ENCODE peak calls at places on chromosomes 11 and 22, in seven cellular contexts. One of them, this sample, is unnamed.

GRCh38 chr11:33635161-33635560 is 65.5 kb downstream of the C11orf91 start:
- DNase-seq in left lung: no peak
- DNase-seq in heart right ventricle: peak; percentile 29
- DNase-seq in psoas muscle: peak; percentile 86
- DNase-seq in A549: no peak
- DNase-seq in mammary epithelial cell: peak; percentile 72
- DNase-seq in heart left ventricle: peak; percentile 40
- DNase-seq in this sample: no peak

GRCh38 chr11:92455221-92455790 is 230.7 kb downstream of the FAT3 start:
- DNase-seq in mammary epithelial cell: peak; percentile 50
- DNase-seq in left lung: no peak
- DNase-seq in heart right ventricle: no peak
- DNase-seq in A549: no peak
- DNase-seq in heart left ventricle: no peak
- DNase-seq in psoas muscle: no peak
- DNase-seq in this sample: no peak

GRCh38 chr11:35390737-35391682 is 28.3 kb downstream of the SLC1A2 start:
- DNase-seq in heart left ventricle: no peak
- DNase-seq in psoas muscle: no peak
- DNase-seq in left lung: peak; percentile 55
- DNase-seq in heart right ventricle: no peak
- DNase-seq in mammary epithelial cell: peak; percentile 71
- DNase-seq in A549: peak; percentile 73
- DNase-seq in this sample: peak; percentile 79

GRCh38 chr11:12148466-12148865 is 38.1 kb downstream of the MICAL2 start:
- DNase-seq in mammary epithelial cell: no peak
- DNase-seq in left lung: no peak
- DNase-seq in heart right ventricle: no peak
- DNase-seq in A549: no peak
- DNase-seq in psoas muscle: no peak
- DNase-seq in heart left ventricle: no peak
- DNase-seq in this sample: no peak

GRCh38 chr11:130198292-130198691 is 38.7 kb downstream of the ST14 start:
- DNase-seq in heart left ventricle: no peak
- DNase-seq in left lung: no peak
- DNase-seq in A549: no peak
- DNase-seq in psoas muscle: no peak
- DNase-seq in mammary epithelial cell: no peak
- DNase-seq in heart right ventricle: no peak
- DNase-seq in this sample: no peak

GRCh38 chr11:27532652-27533325 is 26.2 kb upstream of the LIN7C start:
- DNase-seq in A549: no peak
- DNase-seq in mammary epithelial cell: peak; percentile 28
- DNase-seq in heart left ventricle: no peak
- DNase-seq in heart right ventricle: no peak
- DNase-seq in left lung: no peak
- DNase-seq in psoas muscle: no peak
- DNase-seq in this sample: no peak

GRCh38 chr22:36817429-36817783 is 571 bp upstream of the PVALB start:
- DNase-seq in left lung: no peak
- DNase-seq in heart right ventricle: no peak
- DNase-seq in mammary epithelial cell: no peak
- DNase-seq in A549: no peak
- DNase-seq in heart left ventricle: no peak
- DNase-seq in psoas muscle: no peak
- DNase-seq in this sample: no peak

GRCh38 chr11:58863697-58864096 is 19.2 kb upstream of the GLYATL2 start:
- DNase-seq in A549: no peak
- DNase-seq in heart left ventricle: no peak
- DNase-seq in mammary epithelial cell: no peak
- DNase-seq in heart right ventricle: no peak
- DNase-seq in left lung: no peak
- DNase-seq in psoas muscle: no peak
- DNase-seq in this sample: no peak

GRCh38 chr22:45971389-45972028 is 5.5 kb downstream of the WNT7B start:
- DNase-seq in A549: no peak
- DNase-seq in heart right ventricle: no peak
- DNase-seq in left lung: peak; percentile 65
- DNase-seq in heart left ventricle: no peak
- DNase-seq in mammary epithelial cell: no peak
- DNase-seq in psoas muscle: no peak
- DNase-seq in this sample: no peak

GRCh38 chr11:109285465-109285864 is 136.5 kb upstream of the C11orf87 start:
- DNase-seq in mammary epithelial cell: no peak
- DNase-seq in heart right ventricle: no peak
- DNase-seq in heart left ventricle: no peak
- DNase-seq in left lung: no peak
- DNase-seq in A549: no peak
- DNase-seq in psoas muscle: no peak
- DNase-seq in this sample: no peak

GRCh38 chr11:120817131-120817530 is 206.8 kb upstream of the TBCEL start:
- DNase-seq in A549: no peak
- DNase-seq in left lung: no peak
- DNase-seq in heart left ventricle: no peak
- DNase-seq in psoas muscle: no peak
- DNase-seq in heart right ventricle: peak; percentile 26
- DNase-seq in mammary epithelial cell: no peak
- DNase-seq in this sample: no peak

GRCh38 chr11:60762851-60763691 is 6.4 kb downstream of the MS4A15 start:
- DNase-seq in mammary epithelial cell: no peak
- DNase-seq in psoas muscle: no peak
- DNase-seq in A549: peak; percentile 36
- DNase-seq in heart right ventricle: no peak
- DNase-seq in heart left ventricle: no peak
- DNase-seq in left lung: no peak
- DNase-seq in this sample: peak; percentile 95

GRCh38 chr11:35815556-35816315 is 128.1 kb upstream of the LDLRAD3 start:
- DNase-seq in heart right ventricle: peak; percentile 57
- DNase-seq in heart left ventricle: peak; percentile 59
- DNase-seq in mammary epithelial cell: no peak
- DNase-seq in psoas muscle: no peak
- DNase-seq in A549: no peak
- DNase-seq in left lung: no peak
- DNase-seq in this sample: no peak

GRCh38 chr11:94513091-94513490 is 830 bp downstream of the C11orf97 start:
- DNase-seq in psoas muscle: no peak
- DNase-seq in heart left ventricle: no peak
- DNase-seq in A549: no peak
- DNase-seq in mammary epithelial cell: peak; percentile 56
- DNase-seq in heart right ventricle: no peak
- DNase-seq in left lung: no peak
- DNase-seq in this sample: no peak

GRCh38 chr11:96317985-96318384 is 25.0 kb downstream of the MAML2 start:
- DNase-seq in left lung: no peak
- DNase-seq in heart right ventricle: no peak
- DNase-seq in psoas muscle: no peak
- DNase-seq in A549: no peak
- DNase-seq in heart left ventricle: no peak
- DNase-seq in mammary epithelial cell: no peak
- DNase-seq in this sample: peak; percentile 17

GRCh38 chr11:116170526-116171120 is 602.2 kb downstream of the BUD13 start:
- DNase-seq in left lung: no peak
- DNase-seq in psoas muscle: no peak
- DNase-seq in A549: no peak
- DNase-seq in mammary epithelial cell: no peak
- DNase-seq in heart right ventricle: peak; percentile 2
- DNase-seq in heart left ventricle: no peak
- DNase-seq in this sample: peak; percentile 12

GRCh38 chr22:47297261-47298016 is 535.0 kb downstream of the TBC1D22A start:
- DNase-seq in left lung: no peak
- DNase-seq in A549: no peak
- DNase-seq in heart left ventricle: no peak
- DNase-seq in psoas muscle: no peak
- DNase-seq in heart right ventricle: no peak
- DNase-seq in mammary epithelial cell: no peak
- DNase-seq in this sample: no peak

GRCh38 chr11:47342854-47343253 is 9.6 kb downstream of the MYBPC3 start:
- DNase-seq in mammary epithelial cell: no peak
- DNase-seq in left lung: no peak
- DNase-seq in heart left ventricle: peak; percentile 19
- DNase-seq in A549: no peak
- DNase-seq in psoas muscle: no peak
- DNase-seq in heart right ventricle: no peak
- DNase-seq in this sample: no peak

GRCh38 chr11:47342036-47342803 is 10.3 kb downstream of the MYBPC3 start:
- DNase-seq in left lung: no peak
- DNase-seq in heart left ventricle: peak; percentile 18
- DNase-seq in mammary epithelial cell: no peak
- DNase-seq in psoas muscle: no peak
- DNase-seq in heart right ventricle: no peak
- DNase-seq in A549: no peak
- DNase-seq in this sample: no peak

GRCh38 chr11:47340010-47340409 is 12.5 kb downstream of the MYBPC3 start:
- DNase-seq in mammary epithelial cell: no peak
- DNase-seq in A549: no peak
- DNase-seq in heart right ventricle: no peak
- DNase-seq in psoas muscle: no peak
- DNase-seq in left lung: no peak
- DNase-seq in heart left ventricle: no peak
- DNase-seq in this sample: no peak

GRCh38 chr11:47338396-47339241 is 13.9 kb downstream of the MYBPC3 start:
- DNase-seq in heart right ventricle: no peak
- DNase-seq in left lung: no peak
- DNase-seq in psoas muscle: no peak
- DNase-seq in mammary epithelial cell: no peak
- DNase-seq in A549: no peak
- DNase-seq in heart left ventricle: no peak
- DNase-seq in this sample: no peak

DNA sequence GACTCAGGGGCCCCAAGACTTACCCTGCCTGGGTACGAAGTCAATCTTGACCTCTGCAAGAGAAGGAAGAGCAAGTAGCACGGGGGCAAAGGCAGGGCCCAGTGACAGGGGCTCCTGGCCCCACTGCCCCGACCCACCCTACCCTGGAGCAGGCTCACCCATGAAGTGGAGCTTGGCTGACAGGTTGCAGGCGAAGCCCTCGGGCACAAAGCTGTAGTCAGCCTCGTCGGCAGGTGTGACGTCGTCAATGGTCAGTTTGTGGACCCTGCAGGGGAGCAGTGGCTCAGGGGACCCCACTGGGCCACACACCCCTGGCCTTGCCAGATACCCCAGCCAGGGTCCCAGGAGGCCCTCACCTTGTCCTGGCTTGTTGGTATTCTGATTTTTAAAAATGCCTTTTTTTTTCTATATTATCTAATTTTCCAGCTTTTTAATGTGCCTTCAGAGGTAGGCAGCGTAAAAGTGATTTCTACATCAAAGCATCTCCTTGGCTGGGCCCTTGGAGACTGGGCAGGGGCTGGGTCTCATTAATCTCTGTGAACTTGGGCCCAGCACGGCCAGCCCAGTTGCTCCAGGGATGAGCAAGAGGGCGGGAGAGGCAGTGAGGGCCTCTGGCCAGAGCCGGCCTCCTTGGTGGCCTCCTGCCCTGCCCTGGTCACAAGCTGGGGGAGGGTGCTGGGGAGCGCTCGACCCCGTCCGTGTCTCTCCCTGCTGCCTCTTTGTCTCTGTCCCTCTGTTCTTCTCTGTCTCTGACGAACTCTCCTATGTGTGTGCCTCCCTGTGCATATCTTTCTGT is 11.3 kb downstream of the MYBPC3 start:
- DNase-seq in heart right ventricle: peak; percentile 13
- DNase-seq in heart left ventricle: peak; percentile 25
- DNase-seq in psoas muscle: no peak
- DNase-seq in A549: no peak
- DNase-seq in mammary epithelial cell: no peak
- DNase-seq in left lung: no peak
- DNase-seq in this sample: no peak
- H3K4me3 ChIP-seq in heart right ventricle: no peak overlapping the region
- H3K4me3 ChIP-seq in heart left ventricle: no peak overlapping the region
- H3K4me3 ChIP-seq in psoas muscle: no peak overlapping the region
- H3K4me3 ChIP-seq in A549: no peak overlapping the region
- H3K4me3 ChIP-seq in mammary epithelial cell: no peak overlapping the region
- H3K4me3 ChIP-seq in left lung: no peak overlapping the region
- H3K4me3 ChIP-seq in this sample: no peak overlapping the region

GRCh38 chr11:46360878-46361277 is 13.6 kb downstream of the DGKZ start:
- DNase-seq in heart right ventricle: no peak
- DNase-seq in left lung: peak; percentile 47
- DNase-seq in heart left ventricle: no peak
- DNase-seq in A549: no peak
- DNase-seq in mammary epithelial cell: no peak
- DNase-seq in psoas muscle: no peak
- DNase-seq in this sample: no peak
- H3K4me3 ChIP-seq in heart right ventricle: peak overlapping the region; percentile 50
- H3K4me3 ChIP-seq in left lung: no peak overlapping the region
- H3K4me3 ChIP-seq in heart left ventricle: peak overlapping the region; percentile 34
- H3K4me3 ChIP-seq in A549: no peak overlapping the region
- H3K4me3 ChIP-seq in mammary epithelial cell: no peak overlapping the region
- H3K4me3 ChIP-seq in psoas muscle: peak overlapping the region; percentile 76
- H3K4me3 ChIP-seq in this sample: peak overlapping the region; percentile 44

GRCh38 chr22:39936523-39937145 is 23.6 kb upstream of the TMA7B start:
- DNase-seq in heart right ventricle: no peak
- DNase-seq in psoas muscle: no peak
- DNase-seq in A549: no peak
- DNase-seq in left lung: no peak
- DNase-seq in heart left ventricle: no peak
- DNase-seq in mammary epithelial cell: no peak
- DNase-seq in this sample: no peak

GRCh38 chr22:39933741-39934140 is 26.5 kb upstream of the TMA7B start:
- DNase-seq in psoas muscle: no peak
- DNase-seq in left lung: no peak
- DNase-seq in A549: no peak
- DNase-seq in heart left ventricle: no peak
- DNase-seq in heart right ventricle: no peak
- DNase-seq in mammary epithelial cell: no peak
- DNase-seq in this sample: peak; percentile 16

GRCh38 chr22:39937881-39938280 is 22.3 kb upstream of the TMA7B start:
- DNase-seq in psoas muscle: no peak
- DNase-seq in A549: no peak
- DNase-seq in mammary epithelial cell: no peak
- DNase-seq in heart left ventricle: no peak
- DNase-seq in left lung: no peak
- DNase-seq in heart right ventricle: no peak
- DNase-seq in this sample: no peak

GRCh38 chr22:39935116-39935515 is 25.1 kb upstream of the TMA7B start:
- DNase-seq in heart left ventricle: no peak
- DNase-seq in left lung: no peak
- DNase-seq in heart right ventricle: no peak
- DNase-seq in psoas muscle: no peak
- DNase-seq in mammary epithelial cell: no peak
- DNase-seq in A549: no peak
- DNase-seq in this sample: no peak

GRCh38 chr22:39935622-39936021 is 24.6 kb upstream of the TMA7B start:
- DNase-seq in mammary epithelial cell: no peak
- DNase-seq in left lung: no peak
- DNase-seq in heart left ventricle: no peak
- DNase-seq in heart right ventricle: no peak
- DNase-seq in psoas muscle: no peak
- DNase-seq in A549: no peak
- DNase-seq in this sample: no peak
- H3K4me3 ChIP-seq in mammary epithelial cell: no peak overlapping the region
- H3K4me3 ChIP-seq in left lung: no peak overlapping the region
- H3K4me3 ChIP-seq in heart left ventricle: no peak overlapping the region
- H3K4me3 ChIP-seq in heart right ventricle: no peak overlapping the region
- H3K4me3 ChIP-seq in psoas muscle: no peak overlapping the region
- H3K4me3 ChIP-seq in A549: no peak overlapping the region
- H3K4me3 ChIP-seq in this sample: no peak overlapping the region

DNA sequence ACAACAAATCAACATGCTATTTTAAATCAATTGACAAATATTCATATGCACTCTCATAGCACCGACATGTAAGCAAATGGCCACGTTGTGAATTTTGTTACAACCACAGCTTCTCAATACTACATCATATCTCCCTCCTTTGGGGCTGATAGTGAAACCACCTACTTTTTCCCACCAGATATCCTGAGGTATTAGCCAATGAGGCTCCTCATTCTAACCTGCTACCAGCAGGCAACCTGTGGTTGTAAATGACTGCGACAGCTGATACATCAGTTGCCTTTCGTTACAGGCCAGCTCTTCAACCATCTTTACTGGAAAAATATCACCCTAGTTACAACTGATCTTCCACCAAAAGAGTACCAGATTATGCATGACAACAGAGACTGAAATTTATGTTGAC is 3.7 kb upstream of the XKR3 start:
- DNase-seq in psoas muscle: no peak
- DNase-seq in mammary epithelial cell: no peak
- DNase-seq in heart right ventricle: no peak
- DNase-seq in A549: no peak
- DNase-seq in left lung: no peak
- DNase-seq in heart left ventricle: no peak
- DNase-seq in this sample: no peak
- H3K4me3 ChIP-seq in psoas muscle: no peak overlapping the region
- H3K4me3 ChIP-seq in mammary epithelial cell: no peak overlapping the region
- H3K4me3 ChIP-seq in heart right ventricle: no peak overlapping the region
- H3K4me3 ChIP-seq in A549: no peak overlapping the region
- H3K4me3 ChIP-seq in left lung: no peak overlapping the region
- H3K4me3 ChIP-seq in heart left ventricle: no peak overlapping the region
- H3K4me3 ChIP-seq in this sample: no peak overlapping the region

This sample was measured in GM12865.